ENCODE peak calls at places on chromosomes 4 and X, in nine cellular contexts. F, U, J, G, O, H, S, E and A are unnamed samples.

GRCh38 chr4:37934096-37934495 is 26.1 kb upstream of the PTTG2 start:
- DNase-seq in U (no peak), H (no peak), S (no peak), J (no peak), O (no peak), E (no peak), F (no peak), G (no peak), A (no peak)

GRCh38 chr4:52641853-52642563 is 17.1 kb downstream of the USP46 start:
- DNase-seq in F (peak), J (no peak), E (peak), O (no peak), S (no peak), G (no peak), U (peak), H (peak), A (no peak)

GRCh38 chr4:80213117-80213815 is 16.0 kb downstream of the PRDM8 start:
- DNase-seq in S (no peak), E (peak), J (no peak), O (no peak), G (no peak), H (peak), F (peak), U (peak), A (no peak)

GRCh38 chr4:144575181-144575580 is 70.8 kb upstream of the HHIP start:
- DNase-seq in E (peak), U (no peak), G (no peak), F (no peak), J (no peak), O (no peak), H (no peak), S (no peak), A (no peak)

GRCh38 chrX:151703487-151703886 is 8.2 kb downstream of the PRRG3 start:
- DNase-seq in O (no peak), S (no peak), G (no peak), H (no peak), E (no peak), J (peak), F (no peak), U (peak), A (no peak)

GRCh38 chr4:106362426-106362825 is 6.2 kb downstream of the GIMD1 start:
- DNase-seq in F (no peak), J (no peak), O (no peak), G (no peak), E (no peak), H (no peak), S (no peak), U (no peak), A (no peak)

GRCh38 chr4:87041142-87041541 is 106.3 kb downstream of the AFF1 start:
- DNase-seq in E (peak), S (no peak), U (no peak), H (no peak), J (peak), F (peak), G (no peak), O (no peak), A (no peak)

GRCh38 chr4:5204781-5205180 is 153.5 kb downstream of the STK32B start:
- DNase-seq in J (no peak), O (no peak), S (no peak), F (no peak), U (no peak), E (peak), H (no peak), G (no peak), A (no peak)

GRCh38 chrX:84188320-84188834 is 378 bp upstream of the RPS6KA6 start:
- DNase-seq in G (no peak), S (peak), J (peak), O (peak), F (peak), U (no peak), H (peak), E (peak), A (no peak)

GRCh38 chrX:747176-747575 is 116.6 kb downstream of the SHOX start:
- DNase-seq in S (no peak), H (no peak), E (no peak), O (no peak), F (no peak), G (peak), J (no peak), U (no peak), A (no peak)

GRCh38 chrX:151852294-151852693 is 60.4 kb upstream of the MAGEA4 start:
- DNase-seq in S (no peak), O (no peak), E (no peak), U (no peak), H (no peak), G (no peak), F (no peak), J (no peak), A (no peak)

GRCh38 chr4:41410049-41410448 is 127.9 kb upstream of the LIMCH1 start:
- DNase-seq in G (no peak), F (peak), U (peak), H (no peak), J (no peak), S (no peak), O (no peak), E (peak), A (no peak)

GRCh38 chr4:4613641-4614286 is 71.9 kb upstream of the STX18 start:
- DNase-seq in G (no peak), O (no peak), S (no peak), F (peak), U (no peak), H (no peak), J (no peak), E (no peak), A (no peak)

GRCh38 chrX:30906726-30907125 is 17.7 kb upstream of the TAB3 start:
- DNase-seq in U (peak), J (no peak), O (no peak), F (peak), H (peak), E (peak), G (no peak), S (no peak), A (no peak)

GRCh38 chr4:109921384-109921808 is 8.7 kb downstream of the EGF start:
- DNase-seq in H (peak), U (peak), S (no peak), J (no peak), O (no peak), G (no peak), F (peak), E (peak), A (no peak)

GRCh38 chrX:38850807-38851533 is 49.7 kb downstream of the MID1IP1 start:
- DNase-seq in H (no peak), G (no peak), F (no peak), O (no peak), E (no peak), J (no peak), U (no peak), S (no peak), A (no peak)

GRCh38 chr4:151408380-151408629 is 671 bp upstream of the FHIP1A start:
- DNase-seq in G (no peak), O (no peak), U (no peak), H (no peak), S (no peak), J (no peak), F (no peak), E (no peak), A (no peak)

GRCh38 chr4:517806-518070 is 18.7 kb downstream of the PIGG start:
- DNase-seq in O (no peak), J (no peak), H (no peak), U (no peak), F (no peak), S (no peak), E (no peak), G (no peak), A (no peak)

GRCh38 chr4:519885-520595 is 21.0 kb downstream of the PIGG start:
- DNase-seq in O (no peak), F (no peak), J (no peak), E (no peak), S (no peak), G (peak), H (no peak), U (no peak), A (no peak)

GRCh38 chr4:517061-517805 is 18.2 kb downstream of the PIGG start:
- DNase-seq in H (no peak), O (no peak), J (no peak), U (no peak), E (no peak), F (no peak), G (no peak), S (no peak), A (no peak)

GRCh38 chr4:519203-519651 is 20.2 kb downstream of the PIGG start:
- DNase-seq in J (no peak), O (no peak), F (no peak), E (no peak), U (peak), G (peak), S (no peak), H (no peak), A (no peak)

GRCh38 chr4:518569-519083 is 19.6 kb downstream of the PIGG start:
- DNase-seq in S (no peak), G (peak), E (no peak), H (no peak), J (no peak), U (no peak), F (no peak), O (no peak), A (no peak)
- TF ChIP-seq CTCF in S (no peak), G (no peak), E (no peak), H (no peak), J (no peak), U (no peak), F (no peak), O (no peak), A (no peak)

GRCh38 chr4:55154290-55154880 is 29.0 kb upstream of the KDR start:
- DNase-seq in F (no peak), H (no peak), J (no peak), S (no peak), U (no peak), E (no peak), O (no peak), G (no peak), A (no peak)
- TF ChIP-seq CTCF in F (no peak), H (no peak), J (no peak), S (no peak), U (no peak), E (no peak), O (no peak), G (no peak), A (no peak)

GRCh38 chr4:43776371-43776770 is 672.2 kb downstream of the KCTD8 start:
- DNase-seq in J (no peak), G (no peak), F (peak), E (peak), O (peak), U (peak), H (peak), S (no peak), A (no peak)
- TF ChIP-seq CTCF in J (no peak), G (no peak), F (peak), E (no peak), O (peak), U (peak), H (peak), S (no peak), A (peak)

GRCh38 chrX:24396236-24396929 is 35.9 kb downstream of the SUPT20HL1 start:
- DNase-seq in S (no peak), O (no peak), F (peak), J (no peak), G (no peak), E (peak), U (no peak), H (peak), A (no peak)
- TF ChIP-seq CTCF in S (no peak), O (no peak), F (no peak), J (no peak), G (no peak), E (no peak), U (no peak), H (no peak), A (no peak)

DNA sequence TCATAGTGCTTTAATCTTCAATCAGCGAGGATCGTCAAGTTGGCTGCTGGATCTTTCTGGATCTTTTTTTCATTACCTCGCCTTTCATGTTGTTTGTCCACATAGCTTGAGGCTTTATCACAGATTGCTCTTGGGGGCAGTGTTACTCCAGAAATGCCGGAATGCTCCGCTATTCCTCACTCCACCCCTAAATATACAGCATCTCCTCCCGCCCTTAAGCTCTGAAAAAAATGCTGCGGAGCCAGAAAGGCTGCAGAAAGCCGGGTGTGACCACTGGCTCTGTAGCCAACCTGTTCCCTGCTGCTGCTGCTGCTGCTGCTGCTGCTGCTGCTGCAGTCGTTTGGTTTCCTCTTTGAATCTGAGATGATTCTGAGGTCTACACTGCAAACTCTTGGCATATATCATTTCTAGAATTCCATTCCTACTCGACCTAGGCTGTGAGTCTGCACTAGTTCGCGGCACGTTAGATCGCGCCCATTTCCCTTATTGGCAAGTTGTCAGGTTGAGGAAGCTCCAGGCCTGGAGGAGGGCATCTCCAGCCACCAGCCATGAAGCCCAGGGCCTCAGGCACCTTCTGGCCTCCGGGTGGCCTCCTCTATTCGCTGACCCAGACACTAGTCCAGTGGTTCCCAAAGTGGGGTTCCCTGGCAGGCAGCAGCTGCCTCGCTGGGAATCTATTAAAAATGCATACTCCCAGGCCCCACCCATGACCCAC is 34.2 kb downstream of the WDR13 start:
- DNase-seq in G (peak), O (peak), U (peak), F (peak), E (peak), J (peak), H (peak), S (peak), A (no peak)
- TF ChIP-seq CTCF in G (peak), O (peak), U (peak), F (peak), E (peak), J (peak), H (peak), S (peak), A (peak)

DNA sequence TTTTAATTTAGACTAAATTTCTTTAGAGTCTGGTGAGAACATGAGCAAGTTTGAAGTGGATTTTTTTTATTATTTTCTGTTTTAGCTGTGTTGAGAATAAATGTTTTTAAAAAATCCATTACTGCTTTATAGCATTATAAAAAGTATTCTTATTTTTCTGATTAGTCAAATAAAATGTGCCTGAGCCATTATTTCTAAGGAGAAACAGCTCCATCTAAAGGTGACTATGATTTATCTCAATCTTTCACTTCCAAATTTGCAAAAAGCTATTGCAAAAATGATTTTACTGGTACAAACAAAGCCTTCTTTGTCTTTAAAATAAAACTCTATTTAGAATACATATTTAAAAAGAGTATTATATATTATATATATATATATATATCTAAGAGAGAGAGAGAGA is 959.2 kb downstream of the FAM133A start:
- DNase-seq in G (no peak), E (no peak), F (no peak), J (no peak), U (no peak), H (no peak), O (no peak), S (no peak), A (no peak)
- TF ChIP-seq CTCF in G (no peak), E (no peak), F (no peak), J (no peak), U (no peak), H (no peak), O (peak), S (no peak), A (peak)

GRCh38 chr4:118280501-118281218 is 72.1 kb downstream of the PRSS12 start:
- DNase-seq in O (peak), G (no peak), E (peak), J (peak), F (peak), U (peak), S (peak), H (peak), A (no peak)
- TF ChIP-seq CTCF in O (peak), G (peak), E (peak), J (no peak), F (peak), U (peak), S (no peak), H (peak), A (peak)

GRCh38 chr4:174828845-174829701 is at the start of gene GLRA3:
- DNase-seq in J (no peak), S (peak), H (peak), F (no peak), E (peak), U (peak), G (peak), O (peak), A (peak)

GRCh38 chr4:174826660-174827059 is 2.4 kb downstream of the GLRA3 start:
- DNase-seq in E (no peak), H (no peak), S (no peak), F (no peak), U (no peak), G (no peak), O (no peak), J (no peak), A (no peak)
- TF ChIP-seq CTCF in E (no peak), H (no peak), S (no peak), F (no peak), U (no peak), G (no peak), O (peak), J (no peak), A (peak)

GRCh38 chrX:25048176-25048575 is 32.4 kb upstream of the ARX start:
- DNase-seq in S (no peak), G (no peak), O (no peak), U (no peak), E (no peak), J (no peak), F (no peak), H (no peak), A (no peak)

GRCh38 chrX:25049347-25049746 is 33.6 kb upstream of the ARX start:
- DNase-seq in J (no peak), F (no peak), S (no peak), G (no peak), O (no peak), E (peak), U (no peak), H (peak), A (no peak)

GRCh38 chrX:25049971-25050370 is 34.2 kb upstream of the ARX start:
- DNase-seq in E (no peak), F (no peak), O (no peak), S (no peak), H (no peak), G (no peak), U (no peak), J (no peak), A (no peak)

DNA sequence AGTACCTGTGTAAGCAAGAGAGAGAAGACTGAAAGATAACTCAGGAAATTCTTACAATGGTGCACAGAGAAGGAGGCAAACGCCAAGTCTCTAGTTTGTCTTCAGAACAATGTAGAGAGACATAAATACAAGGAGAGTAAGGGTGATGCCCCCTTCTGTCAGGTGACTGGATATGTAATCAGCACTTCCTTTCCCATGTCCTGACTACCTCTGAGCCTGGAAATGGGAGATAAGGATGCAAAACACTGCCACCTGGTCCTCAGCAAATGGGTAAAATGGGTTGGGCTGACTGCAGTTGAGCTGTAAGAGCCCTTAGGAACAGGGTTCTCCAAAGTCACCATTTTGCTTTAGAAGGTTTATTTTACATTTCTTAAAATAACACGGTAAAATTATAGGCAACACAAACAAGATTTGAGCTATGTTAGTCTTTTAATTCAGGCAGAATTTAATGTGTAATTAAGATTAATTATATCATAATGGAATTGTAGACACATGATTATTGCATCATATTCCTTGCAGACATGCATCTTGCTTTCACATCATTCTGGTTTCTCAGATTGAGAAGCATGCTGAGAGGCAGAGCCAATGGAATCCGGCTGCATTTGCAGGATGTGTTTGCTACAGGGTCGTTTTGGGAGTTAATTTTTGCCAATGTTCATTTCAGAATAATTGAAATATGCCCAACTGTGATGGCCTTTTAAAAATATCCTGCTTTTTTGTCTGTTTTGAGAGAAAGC is 37.2 kb upstream of the ARX start:
- DNase-seq in U (no peak), E (no peak), S (no peak), H (no peak), O (no peak), F (no peak), G (no peak), J (no peak), A (no peak)
- TF ChIP-seq CTCF in U (no peak), E (no peak), S (no peak), H (no peak), O (no peak), F (no peak), G (no peak), J (no peak), A (no peak)

GRCh38 chrX:20361081-20361889 is 94.6 kb upstream of the RPS6KA3 start:
- DNase-seq in J (no peak), U (no peak), E (peak), O (no peak), G (no peak), H (no peak), F (peak), S (no peak), A (no peak)
- TF ChIP-seq CTCF in J (no peak), U (no peak), E (no peak), O (no peak), G (no peak), H (no peak), F (no peak), S (no peak), A (no peak)